ENCODE peak calls at places on chromosome 12, in seven cellular contexts. G is fibroblast of mammary gland, W is mammary epithelial cell, R is epithelial cell of esophagus, Z is skeletal muscle cell, U is HL-60, A is astrocyte. L is an unnamed sample.

GRCh38 chr12:94198469-94198868 is 50.1 kb downstream of the PLXNC1 start:
- DNase-seq in G (no peak), W (no peak), R (no peak), Z (no peak), U (no peak), A (no peak), L (no peak)

GRCh38 chr12:132141976-132142678 is 2.0 kb downstream of the DDX51 start:
- DNase-seq in G (no peak), W (no peak), R (no peak), Z (no peak), U (no peak), A (no peak), L (no peak)

GRCh38 chr12:23816394-23816851 is 133.0 kb downstream of the SOX5 start:
- DNase-seq in G (no peak), W (no peak), R (no peak), Z (no peak), U (no peak), A (no peak), L (no peak)

GRCh38 chr12:124853781-124854636 is 9.7 kb downstream of the SCARB1 start:
- DNase-seq in G (peak), W (no peak), R (no peak), Z (no peak), U (no peak), A (no peak), L (no peak)

GRCh38 chr12:78494911-78495310 is 369.7 kb upstream of the SYT1 start:
- DNase-seq in G (peak), W (peak), R (peak), Z (peak), U (no peak), A (peak), L (no peak)

GRCh38 chr12:57086951-57087688 is 1.8 kb upstream of the NAB2 start:
- DNase-seq in G (peak), W (peak), R (peak), Z (peak), U (peak), A (peak), L (no peak)

GRCh38 chr12:76820888-76821482 is 57.1 kb downstream of the ZDHHC17 start:
- DNase-seq in G (peak), W (peak), R (peak), Z (peak), U (peak), A (peak), L (peak)

GRCh38 chr12:124170756-124171155 is 124.1 kb upstream of the RFLNA start:
- DNase-seq in G (no peak), W (no peak), R (no peak), Z (no peak), U (no peak), A (peak), L (no peak)

GRCh38 chr12:68113644-68114043 is 45.9 kb downstream of the IFNG start:
- DNase-seq in G (no peak), W (no peak), R (peak), Z (no peak), U (peak), A (no peak), L (no peak)

GRCh38 chr12:12224240-12224940 is 42.5 kb downstream of the LRP6 start:
- DNase-seq in G (peak), W (no peak), R (no peak), Z (no peak), U (no peak), A (peak), L (no peak)

GRCh38 chr12:27539191-27539631 is 15.2 kb downstream of the PPFIBP1 start:
- DNase-seq in G (peak), W (no peak), R (peak), Z (peak), U (no peak), A (no peak), L (no peak)

GRCh38 chr12:107612508-107612907 is 73.1 kb upstream of the PWP1 start:
- DNase-seq in G (no peak), W (no peak), R (no peak), Z (no peak), U (no peak), A (no peak), L (no peak)

GRCh38 chr12:63037721-63038120 is 102.8 kb upstream of the PPM1H start:
- DNase-seq in G (no peak), W (no peak), R (no peak), Z (no peak), U (no peak), A (no peak), L (no peak)

GRCh38 chr12:15774819-15775218 is 14.4 kb downstream of the EPS8 start:
- DNase-seq in G (peak), W (no peak), R (no peak), Z (no peak), U (no peak), A (peak), L (peak)

GRCh38 chr12:1069846-1070245 is 78.8 kb downstream of the ERC1 start:
- DNase-seq in G (no peak), W (no peak), R (no peak), Z (no peak), U (no peak), A (no peak), L (no peak)

GRCh38 chr12:12716151-12716844 is 870 bp upstream of the CDKN1B start:
- DNase-seq in G (peak), W (peak), R (peak), Z (no peak), U (peak), A (peak), L (no peak)

GRCh38 chr12:80412343-80412953 is 31.6 kb upstream of the PTPRQ start:
- DNase-seq in G (peak), W (peak), R (peak), Z (peak), U (peak), A (peak), L (peak)

GRCh38 chr12:51391047-51391837 is at the start of gene GALNT6:
- DNase-seq in G (no peak), W (peak), R (peak), Z (no peak), U (peak), A (no peak), L (no peak)

GRCh38 chr12:53098354-53098981 is 1.0 kb downstream of the IGFBP6 start:
- DNase-seq in G (peak), W (peak), R (peak), Z (peak), U (no peak), A (peak), L (no peak)

GRCh38 chr12:15701721-15702156 is 87.4 kb downstream of the EPS8 start:
- DNase-seq in G (peak), W (peak), R (peak), Z (peak), U (no peak), A (peak), L (no peak)

GRCh38 chr12:43742106-43742505 is 16.5 kb downstream of the PUS7L start:
- DNase-seq in G (peak), W (peak), R (peak), Z (peak), U (no peak), A (peak), L (peak)

GRCh38 chr12:105474672-105475071 is 144.2 kb downstream of the C12orf75 start:
- DNase-seq in G (peak), W (peak), R (peak), Z (no peak), U (no peak), A (peak), L (peak)

GRCh38 chr12:117367006-117367638 is 5.7 kb upstream of the NOS1 start:
- DNase-seq in G (peak), W (peak), R (peak), Z (peak), U (peak), A (peak), L (peak)

GRCh38 chr12:53978477-53979356 is 4.0 kb upstream of the HOTAIR start:
- DNase-seq in G (no peak), W (no peak), R (no peak), Z (no peak), U (no peak), A (no peak), L (no peak)

GRCh38 chr12:9634177-9634803 is 26.6 kb upstream of the KLRB1 start:
- DNase-seq in G (peak), W (peak), R (peak), Z (no peak), U (peak), A (no peak), L (no peak)

GRCh38 chr12:124750787-124751471 is 112.7 kb downstream of the SCARB1 start:
- DNase-seq in G (no peak), W (no peak), R (no peak), Z (no peak), U (no peak), A (no peak), L (no peak)

GRCh38 chr12:109727746-109728726 is 14.4 kb downstream of the FAM222A start:
- DNase-seq in G (no peak), W (no peak), R (no peak), Z (no peak), U (no peak), A (no peak), L (no peak)

GRCh38 chr12:51904951-51905471 is 2.3 kb upstream of the ACVRL1 start:
- DNase-seq in G (peak), W (peak), R (peak), Z (peak), U (no peak), A (no peak), L (no peak)

GRCh38 chr12:75816892-75817291 is 214.7 kb downstream of the PHLDA1 start:
- DNase-seq in G (peak), W (peak), R (peak), Z (no peak), U (no peak), A (peak), L (peak)

GRCh38 chr12:25089738-25090137 is 105.2 kb downstream of the DNAI7 start:
- DNase-seq in G (no peak), W (peak), R (peak), Z (no peak), U (no peak), A (peak), L (no peak)

GRCh38 chr12:5247144-5247543 is 184.8 kb upstream of the NTF3 start:
- DNase-seq in G (no peak), W (no peak), R (no peak), Z (no peak), U (no peak), A (no peak), L (no peak)

GRCh38 chr12:52515927-52516831 is 4.0 kb downstream of the KRT5 start:
- DNase-seq in G (peak), W (peak), R (peak), Z (no peak), U (no peak), A (peak), L (no peak)

GRCh38 chr12:12008931-12009611 is 61.7 kb upstream of the BCL2L14 start:
- DNase-seq in G (peak), W (peak), R (peak), Z (no peak), U (peak), A (peak), L (no peak)

GRCh38 chr12:64821116-64821630 is 3.3 kb upstream of the TBC1D30 start:
- DNase-seq in G (no peak), W (no peak), R (no peak), Z (no peak), U (no peak), A (no peak), L (no peak)

GRCh38 chr12:13228579-13228978 is 32.1 kb downstream of the EMP1 start:
- DNase-seq in G (no peak), W (no peak), R (no peak), Z (no peak), U (no peak), A (no peak), L (no peak)

GRCh38 chr12:53103860-53104305 is 597 bp downstream of the SOAT2 start:
- DNase-seq in G (no peak), W (no peak), R (no peak), Z (no peak), U (peak), A (no peak), L (no peak)

GRCh38 chr12:122889658-122890561 is 6.0 kb downstream of the VPS37B start:
- DNase-seq in G (no peak), W (no peak), R (no peak), Z (no peak), U (peak), A (no peak), L (no peak)

GRCh38 chr12:24152270-24152669 is 202.8 kb upstream of the SOX5 start:
- DNase-seq in G (no peak), W (no peak), R (no peak), Z (no peak), U (no peak), A (no peak), L (no peak)

GRCh38 chr12:22653075-22653474 is 28.1 kb downstream of the ETNK1 start:
- DNase-seq in G (peak), W (no peak), R (no peak), Z (no peak), U (no peak), A (no peak), L (no peak)

DNA sequence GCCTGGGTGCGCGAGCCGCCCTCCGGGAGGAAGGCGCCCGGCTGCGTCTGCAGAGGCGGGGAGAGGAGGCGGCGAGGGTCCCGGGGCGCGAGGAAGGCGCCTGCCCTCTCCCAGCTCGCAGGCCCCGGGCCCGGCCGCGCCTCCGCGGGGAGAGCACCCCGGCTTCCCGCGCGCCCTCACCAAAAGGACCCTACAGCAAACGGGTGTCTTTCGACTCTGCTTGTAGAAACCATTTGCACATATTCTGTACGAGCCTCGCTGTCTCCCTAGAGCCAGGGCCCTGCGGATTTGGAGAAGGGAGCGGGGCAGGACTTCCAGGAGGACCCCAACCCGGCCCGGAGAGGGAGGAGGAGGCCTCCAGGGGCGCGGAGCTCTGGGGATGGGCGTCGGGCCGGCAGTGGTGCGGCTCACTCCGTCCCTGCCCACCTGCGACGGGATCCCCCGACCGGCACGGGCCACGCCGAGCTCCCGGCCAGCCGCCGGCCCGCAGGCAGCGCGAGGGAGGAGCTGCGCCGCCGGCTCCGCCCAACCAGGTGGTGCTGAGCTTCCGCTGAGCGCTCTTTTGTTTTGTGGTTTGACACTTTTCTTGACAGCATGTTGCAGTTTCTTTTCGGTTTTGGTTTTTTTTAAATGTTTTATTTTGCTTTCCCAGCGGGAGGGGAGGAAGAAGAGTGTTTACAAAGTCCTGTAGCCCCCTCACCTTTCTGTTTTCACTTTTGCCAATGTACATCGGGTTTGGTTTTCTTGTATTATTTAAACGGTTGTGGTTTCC is 103.2 kb upstream of the FKBP4 start:
- DNase-seq in G (no peak), W (no peak), R (peak), Z (no peak), U (peak), A (no peak), L (no peak)
- H3K4me3 ChIP-seq in G (peak), W (no peak), R (peak), Z (peak), U (peak), A (peak), L (peak)

DNA sequence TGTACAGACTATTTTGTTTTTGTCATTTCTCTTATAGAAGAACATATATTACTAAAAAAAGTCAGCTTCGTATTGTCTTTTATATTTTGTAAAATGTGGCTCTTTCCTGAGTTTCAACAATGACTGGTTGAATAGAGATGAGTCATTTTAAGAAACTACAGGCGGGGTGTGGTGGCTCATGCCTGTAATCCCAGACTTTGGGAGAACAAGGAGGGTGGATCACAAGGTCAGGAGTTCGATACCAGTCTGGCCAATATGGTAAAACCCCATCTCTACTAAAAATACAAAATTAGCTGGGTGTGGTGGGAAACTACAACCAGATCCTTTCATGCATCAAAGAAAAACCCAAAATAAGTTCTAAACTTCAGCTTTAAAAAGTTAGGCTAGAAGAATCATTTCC is 28.8 kb downstream of the HECTD4 start:
- DNase-seq in G (peak), W (peak), R (peak), Z (no peak), U (no peak), A (peak), L (no peak)
- H3K4me3 ChIP-seq in G (no peak), W (no peak), R (no peak), Z (no peak), U (no peak), A (no peak), L (no peak)

DNA sequence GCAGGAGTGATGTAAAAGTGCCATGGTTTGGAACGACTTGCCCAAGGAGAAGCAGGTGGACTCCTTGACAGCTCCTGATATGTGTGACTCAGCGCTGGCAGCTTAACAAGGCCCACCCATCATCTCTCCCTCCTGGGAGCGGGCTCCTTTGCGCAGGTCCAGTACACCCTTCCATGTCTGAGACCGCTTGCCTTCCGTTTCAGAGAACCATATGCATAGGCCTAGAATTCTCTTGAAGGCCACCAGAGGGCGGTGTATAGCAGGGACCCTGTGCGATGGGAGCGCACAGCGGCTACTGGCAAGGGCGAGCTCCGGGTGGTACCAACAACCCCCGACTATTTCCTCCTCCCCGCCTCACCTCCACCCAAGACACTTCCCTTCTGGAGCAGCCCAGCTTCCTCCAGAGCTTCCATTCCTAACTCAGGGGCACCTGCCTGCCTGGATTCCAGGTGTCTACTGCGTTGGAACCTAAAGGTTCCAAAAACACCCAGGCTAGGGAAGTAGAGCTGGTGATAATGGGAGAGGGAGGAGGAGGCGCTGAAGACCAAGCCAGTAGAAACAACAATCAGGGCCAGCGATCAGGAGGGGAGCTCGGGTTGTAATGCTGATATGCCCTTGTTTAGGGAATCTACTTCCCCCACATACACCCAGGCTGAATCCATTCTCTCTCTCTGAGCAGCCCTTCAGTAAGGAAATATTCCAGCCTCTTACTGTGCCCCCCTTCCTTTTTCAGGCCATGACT is 6.2 kb downstream of the DHH start:
- DNase-seq in G (peak), W (peak), R (peak), Z (peak), U (peak), A (peak), L (peak)
- H3K4me3 ChIP-seq in G (no peak), W (no peak), R (no peak), Z (no peak), U (no peak), A (no peak), L (no peak)

GRCh38 chr12:6829532-6830220 is 1.5 kb downstream of the P3H3 start:
- DNase-seq in G (peak), W (no peak), R (no peak), Z (no peak), U (no peak), A (peak), L (no peak)

GRCh38 chr12:6831450-6831995 is 3.3 kb downstream of the P3H3 start:
- DNase-seq in G (no peak), W (no peak), R (no peak), Z (no peak), U (no peak), A (no peak), L (no peak)

GRCh38 chr12:6831021-6831420 is 2.8 kb downstream of the P3H3 start:
- DNase-seq in G (no peak), W (no peak), R (no peak), Z (no peak), U (no peak), A (no peak), L (no peak)

GRCh38 chr12:6828671-6829531 is 694 bp downstream of the P3H3 start:
- DNase-seq in G (peak), W (no peak), R (peak), Z (no peak), U (no peak), A (peak), L (no peak)

GRCh38 chr12:6830286-6830892 is 2.2 kb downstream of the P3H3 start:
- DNase-seq in G (no peak), W (no peak), R (no peak), Z (no peak), U (no peak), A (no peak), L (no peak)
- H3K4me3 ChIP-seq in G (peak), W (no peak), R (no peak), Z (peak), U (no peak), A (no peak), L (peak)

GRCh38 chr12:85835417-85835809 is 796 bp downstream of the RASSF9 start:
- DNase-seq in G (peak), W (peak), R (peak), Z (no peak), U (no peak), A (peak), L (no peak)

GRCh38 chr12:85833558-85833957 is 2.7 kb downstream of the RASSF9 start:
- DNase-seq in G (no peak), W (no peak), R (no peak), Z (no peak), U (no peak), A (no peak), L (no peak)

GRCh38 chr12:85835810-85836715 is at the start of gene RASSF9:
- DNase-seq in G (peak), W (peak), R (peak), Z (peak), U (no peak), A (peak), L (no peak)

GRCh38 chr12:85834378-85834777 is 1.8 kb downstream of the RASSF9 start:
- DNase-seq in G (no peak), W (peak), R (peak), Z (no peak), U (no peak), A (no peak), L (no peak)

DNA sequence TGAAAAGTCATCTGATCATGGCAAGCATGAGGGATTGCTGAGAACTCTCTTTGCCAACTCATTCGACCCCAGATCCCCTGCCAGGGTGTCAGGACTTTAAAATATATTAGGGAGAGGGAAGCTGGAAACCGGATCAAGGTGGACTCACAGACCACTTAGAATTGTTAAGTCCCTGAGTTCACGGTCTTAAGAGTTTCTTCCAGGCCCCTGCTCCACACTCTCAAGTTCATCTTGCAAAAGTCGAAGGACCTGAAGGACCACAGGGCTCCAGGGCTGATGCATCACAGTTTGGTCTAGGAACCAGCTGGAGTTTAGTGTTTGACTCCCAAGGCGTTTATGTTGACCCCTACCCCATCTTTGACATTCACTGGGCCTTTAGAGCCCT is 499 bp upstream of the RASSF9 start:
- DNase-seq in G (no peak), W (no peak), R (no peak), Z (no peak), U (no peak), A (no peak), L (no peak)
- H3K4me3 ChIP-seq in G (no peak), W (peak), R (peak), Z (no peak), U (no peak), A (peak), L (no peak)

GRCh38 chr12:102958073-102958829 is 777 bp downstream of the ASCL1 start:
- DNase-seq in G (peak), W (peak), R (peak), Z (no peak), U (no peak), A (peak), L (no peak)
- H3K4me3 ChIP-seq in G (no peak), W (peak), R (peak), Z (peak), U (no peak), A (peak), L (peak)

GRCh38 chr12:18267427-18267826 is 6.1 kb downstream of the PIK3C2G start:
- DNase-seq in G (no peak), W (peak), R (peak), Z (no peak), U (no peak), A (no peak), L (no peak)
- H3K4me3 ChIP-seq in G (no peak), W (peak), R (no peak), Z (no peak), U (no peak), A (no peak), L (no peak)

L was measured in HFF-Myc.